ENCODE peak calls at places on chromosomes 7 and 10, in eight cellular contexts. W is body of pancreas, A is A549, S is erythroblast, V is right lobe of liver, T is suprapubic skin, I is heart left ventricle, C is tibial nerve. B is an unnamed sample.

GRCh38 chr10:76991571-76991970 is 646.0 kb downstream of the KCNMA1 start:
- DNase-seq in I (no peak), A (no peak), C (no peak), S (no peak), V (no peak), W (no peak), T (no peak), B (no peak)

GRCh38 chr10:96402417-96403305 is 43.9 kb upstream of the OPALIN start:
- DNase-seq in T (peak), W (no peak), I (no peak), C (no peak), A (no peak), S (no peak), V (no peak), B (peak)

GRCh38 chr10:24344279-24344678 is 135.3 kb downstream of the KIAA1217 start:
- DNase-seq in I (no peak), V (no peak), W (peak), A (no peak), S (no peak), T (no peak), C (no peak), B (no peak)

GRCh38 chr10:114824396-114824795 is 2.8 kb downstream of the FHIP2A start:
- DNase-seq in T (no peak), A (no peak), I (no peak), V (no peak), S (peak), C (no peak), W (no peak), B (no peak)

GRCh38 chr7:2814186-2814530 is 29.9 kb downstream of the GNA12 start:
- DNase-seq in A (no peak), V (no peak), I (no peak), S (no peak), W (no peak), C (no peak), T (no peak), B (no peak)

GRCh38 chr10:18238875-18239485 is 98.8 kb downstream of the CACNB2 start:
- DNase-seq in S (peak), A (peak), V (no peak), T (no peak), W (peak), I (no peak), C (no peak), B (no peak)

GRCh38 chr7:14133752-14134151 is 144.3 kb upstream of the ETV1 start:
- DNase-seq in T (no peak), C (no peak), S (no peak), V (no peak), A (no peak), I (no peak), W (no peak), B (no peak)

GRCh38 chr7:41315764-41316163 is 387.1 kb downstream of the INHBA start:
- DNase-seq in W (no peak), S (no peak), V (peak), T (no peak), A (no peak), C (no peak), I (no peak), B (no peak)

GRCh38 chr10:119737827-119738226 is 12.0 kb downstream of the INPP5F start:
- DNase-seq in S (peak), A (peak), I (no peak), W (peak), T (no peak), C (no peak), V (no peak), B (no peak)

GRCh38 chr10:133237241-133238065 is at the start of gene VENTX:
- DNase-seq in T (no peak), V (no peak), S (peak), W (no peak), C (no peak), I (no peak), A (no peak), B (no peak)

GRCh38 chr7:112452102-112452888 is 2.0 kb downstream of the IFRD1 start:
- DNase-seq in I (no peak), V (peak), T (peak), S (peak), A (peak), W (peak), C (peak), B (peak)

GRCh38 chr7:50206521-50207250 is 97.8 kb upstream of the IKZF1 start:
- DNase-seq in C (no peak), V (no peak), W (peak), T (no peak), I (no peak), A (no peak), S (no peak), B (no peak)

GRCh38 chr10:34241226-34242000 is 573.7 kb downstream of the PARD3 start:
- DNase-seq in S (no peak), T (no peak), V (no peak), W (no peak), C (no peak), I (peak), A (no peak), B (no peak)

GRCh38 chr10:103584216-103585010 is 90.9 kb downstream of the NEURL1 start:
- DNase-seq in T (no peak), S (peak), I (peak), W (no peak), V (peak), C (no peak), A (no peak), B (no peak)

GRCh38 chr10:54799491-54799890 is 1.5 kb downstream of the PCDH15 start:
- DNase-seq in W (no peak), A (no peak), V (no peak), I (no peak), S (no peak), T (no peak), C (no peak), B (no peak)

GRCh38 chr7:47453093-47454056 is 128.5 kb downstream of the TNS3 start:
- DNase-seq in V (peak), C (peak), T (peak), I (peak), A (no peak), S (peak), W (peak), B (peak)

GRCh38 chr7:34058791-34059550 is 153.6 kb downstream of the BMPER start:
- DNase-seq in V (no peak), W (no peak), T (no peak), C (peak), S (no peak), I (no peak), A (no peak), B (no peak)

GRCh38 chr7:41053830-41054229 is 649.1 kb downstream of the INHBA start:
- DNase-seq in I (no peak), W (no peak), T (no peak), C (no peak), A (no peak), V (no peak), S (no peak), B (no peak)

GRCh38 chr7:116772423-116772852 is 89.9 kb upstream of the CAPZA2 start:
- DNase-seq in V (no peak), S (no peak), W (no peak), C (no peak), I (no peak), A (peak), T (no peak), B (no peak)

GRCh38 chr7:23349484-23350157 is 50.5 kb downstream of the MALSU1 start:
- DNase-seq in S (no peak), A (no peak), W (no peak), I (no peak), V (no peak), T (no peak), C (no peak), B (no peak)

GRCh38 chr7:3112499-3113134 is 69.0 kb upstream of the CARD11 start:
- DNase-seq in S (no peak), I (no peak), W (no peak), V (no peak), T (no peak), A (no peak), C (no peak), B (no peak)

GRCh38 chr10:35639651-35640311 is 2.3 kb downstream of the FZD8 start:
- DNase-seq in C (no peak), I (no peak), V (peak), T (peak), W (peak), S (peak), A (peak), B (no peak)

GRCh38 chr7:19677201-19677600 is 31.6 kb downstream of the POLR1F start:
- DNase-seq in V (no peak), C (no peak), I (no peak), T (no peak), S (no peak), W (no peak), A (no peak), B (no peak)

GRCh38 chr10:8173866-8174243 is 119.4 kb downstream of the GATA3 start:
- DNase-seq in W (no peak), S (no peak), A (no peak), T (no peak), I (no peak), C (no peak), V (no peak), B (no peak)

GRCh38 chr10:126659750-126660149 is 10.7 kb downstream of the C10orf90 start:
- DNase-seq in I (no peak), W (no peak), A (no peak), V (no peak), T (no peak), S (no peak), C (no peak), B (no peak)

GRCh38 chr7:22295402-22296264 is 61.3 kb downstream of the RAPGEF5 start:
- DNase-seq in I (no peak), V (no peak), A (no peak), S (no peak), T (no peak), C (no peak), W (no peak), B (no peak)

GRCh38 chr7:150451097-150451793 is 815 bp downstream of the GIMAP8 start:
- DNase-seq in W (peak), T (no peak), S (no peak), I (peak), V (peak), A (no peak), C (peak), B (no peak)

GRCh38 chr10:63707254-63707910 is 186.2 kb downstream of the REEP3 start:
- DNase-seq in I (no peak), V (no peak), C (peak), W (peak), T (no peak), A (peak), S (peak), B (peak)

GRCh38 chr10:49735161-49735560 is 27.0 kb downstream of the OGDHL start:
- DNase-seq in A (no peak), C (no peak), I (no peak), W (no peak), T (no peak), S (no peak), V (no peak), B (no peak)

GRCh38 chr10:32489935-32490334 is 44.0 kb downstream of the CCDC7 start:
- DNase-seq in V (no peak), W (no peak), T (no peak), S (no peak), I (no peak), A (no peak), C (no peak), B (no peak)
- TF ChIP-seq POLR2A in V (no peak), W (no peak), T (no peak), S (no peak), I (no peak), A (no peak), C (no peak), B (no peak)

GRCh38 chr7:64793106-64793755 is 997 bp upstream of the ZNF138 start:
- DNase-seq in C (no peak), V (no peak), A (no peak), S (peak), I (no peak), W (no peak), T (no peak), B (no peak)

GRCh38 chr7:64795176-64795575 is 948 bp downstream of the ZNF138 start:
- DNase-seq in W (no peak), C (no peak), T (no peak), V (no peak), S (no peak), I (no peak), A (no peak), B (no peak)

DNA sequence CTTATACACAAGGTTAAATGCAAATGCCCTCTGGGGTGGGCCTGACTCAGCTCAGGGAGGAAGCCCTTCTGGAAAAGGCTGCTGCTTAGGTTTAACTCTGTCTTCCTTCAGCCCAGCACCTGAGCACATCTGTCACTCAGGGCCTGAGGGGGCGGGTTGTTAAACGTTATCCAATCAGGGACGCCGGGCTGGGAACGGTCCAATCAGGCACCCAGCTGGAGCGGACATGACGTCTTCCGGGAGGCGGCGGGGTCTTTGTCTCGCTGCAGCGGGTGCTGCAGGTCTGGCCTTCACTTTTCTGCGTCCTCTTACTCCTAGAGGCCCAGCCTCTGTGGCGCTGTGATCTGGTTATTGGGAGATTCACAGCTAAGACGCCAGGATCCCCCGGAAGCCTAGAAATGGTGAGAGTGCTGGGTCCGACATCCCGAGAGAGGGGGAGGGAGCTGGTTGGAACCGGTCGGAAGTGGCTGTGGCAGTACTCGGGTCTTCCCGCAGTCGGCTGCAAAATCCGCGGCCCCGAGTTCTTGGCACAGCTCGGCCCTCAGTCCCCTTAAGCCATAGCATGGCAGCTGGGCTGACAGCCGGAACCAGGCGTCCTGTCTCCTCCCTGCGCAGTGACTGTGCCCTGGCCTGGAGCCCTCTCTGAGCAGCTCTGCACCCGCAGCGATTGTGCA is at the start of gene ZNF138:
- DNase-seq in V (peak), A (peak), W (peak), I (peak), C (peak), S (peak), T (peak), B (peak)
- TF ChIP-seq POLR2A in V (peak), A (peak), W (peak), I (no peak), C (peak), S (peak), T (peak), B (no peak)

GRCh38 chr10:1160561-1160961 is 104.4 kb downstream of the WDR37 start:
- DNase-seq in W (no peak), T (no peak), V (no peak), C (no peak), A (no peak), I (peak), S (no peak), B (peak)

GRCh38 chr10:1156921-1157614 is 100.9 kb downstream of the WDR37 start:
- DNase-seq in S (no peak), T (no peak), W (no peak), V (no peak), I (peak), A (no peak), C (no peak), B (no peak)

GRCh38 chr10:1158066-1158465 is 101.9 kb downstream of the WDR37 start:
- DNase-seq in A (no peak), W (no peak), S (no peak), C (no peak), T (no peak), I (no peak), V (no peak), B (no peak)

GRCh38 chr10:1157615-1157933 is 101.4 kb downstream of the WDR37 start:
- DNase-seq in S (no peak), C (no peak), W (no peak), V (no peak), I (no peak), A (no peak), T (no peak), B (no peak)

GRCh38 chr10:1159131-1160061 is 103.2 kb downstream of the WDR37 start:
- DNase-seq in I (peak), W (no peak), A (no peak), T (no peak), S (no peak), C (no peak), V (no peak), B (peak)
- TF ChIP-seq POLR2A in I (no peak), W (no peak), A (no peak), T (no peak), S (no peak), C (no peak), V (no peak), B (no peak)

DNA sequence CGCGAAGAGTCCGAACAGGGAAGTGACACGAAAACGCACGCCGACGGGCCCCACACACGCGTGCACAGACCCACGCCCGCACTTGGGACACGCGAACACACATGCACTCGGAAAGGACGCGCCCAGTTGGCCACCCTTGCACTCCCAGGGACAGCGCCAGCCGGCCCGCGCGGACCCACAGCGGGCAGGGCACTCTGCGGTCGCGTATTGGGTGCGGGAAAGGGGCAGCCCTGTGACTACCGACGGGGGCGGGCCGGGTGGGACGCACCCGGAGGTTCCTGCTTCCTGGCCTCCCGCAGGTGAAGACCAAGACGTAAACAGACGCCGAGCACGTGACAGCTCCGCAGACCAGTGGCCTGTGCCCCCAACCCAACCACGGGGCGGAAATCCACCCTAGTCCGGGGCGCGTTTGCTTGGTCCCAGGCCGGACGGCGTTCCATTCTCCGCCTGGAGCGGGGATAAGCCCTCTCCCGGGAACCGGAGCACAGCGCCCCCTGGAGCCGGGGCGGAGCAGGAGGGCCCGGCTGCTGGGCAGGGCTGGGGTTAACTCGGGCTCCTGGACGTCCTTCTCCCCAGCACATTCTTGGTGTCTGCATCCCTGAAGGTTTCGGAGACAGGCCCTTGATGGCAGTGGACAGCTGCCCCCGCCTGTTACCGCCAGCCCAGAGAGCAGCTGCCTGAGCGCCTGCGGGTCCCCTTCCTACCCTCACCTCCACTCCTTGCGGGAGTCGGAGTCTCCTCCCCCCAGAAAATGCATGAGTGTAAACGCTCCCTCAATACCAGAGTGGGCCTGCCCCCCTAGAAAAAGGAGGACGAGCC is 2.0 kb upstream of the LZTS2 start:
- DNase-seq in S (peak), V (peak), T (peak), I (peak), W (peak), C (peak), A (peak), B (peak)
- TF ChIP-seq POLR2A in S (peak), V (peak), T (no peak), I (no peak), W (peak), C (no peak), A (peak), B (no peak)

GRCh38 chr7:44379366-44380178 is 54.2 kb upstream of the CAMK2B start:
- DNase-seq in S (peak), A (no peak), C (no peak), V (no peak), W (no peak), T (no peak), I (no peak), B (peak)

GRCh38 chr7:44381494-44382220 is 56.3 kb upstream of the CAMK2B start:
- DNase-seq in A (no peak), V (no peak), W (no peak), T (no peak), S (no peak), I (no peak), C (peak), B (peak)

GRCh38 chr7:44380831-44381493 is 55.6 kb upstream of the CAMK2B start:
- DNase-seq in S (no peak), T (no peak), A (no peak), W (no peak), V (no peak), I (no peak), C (no peak), B (peak)

GRCh38 chr7:44378744-44379143 is 53.4 kb upstream of the CAMK2B start:
- DNase-seq in V (no peak), S (no peak), W (no peak), A (peak), I (no peak), C (no peak), T (no peak), B (no peak)

DNA sequence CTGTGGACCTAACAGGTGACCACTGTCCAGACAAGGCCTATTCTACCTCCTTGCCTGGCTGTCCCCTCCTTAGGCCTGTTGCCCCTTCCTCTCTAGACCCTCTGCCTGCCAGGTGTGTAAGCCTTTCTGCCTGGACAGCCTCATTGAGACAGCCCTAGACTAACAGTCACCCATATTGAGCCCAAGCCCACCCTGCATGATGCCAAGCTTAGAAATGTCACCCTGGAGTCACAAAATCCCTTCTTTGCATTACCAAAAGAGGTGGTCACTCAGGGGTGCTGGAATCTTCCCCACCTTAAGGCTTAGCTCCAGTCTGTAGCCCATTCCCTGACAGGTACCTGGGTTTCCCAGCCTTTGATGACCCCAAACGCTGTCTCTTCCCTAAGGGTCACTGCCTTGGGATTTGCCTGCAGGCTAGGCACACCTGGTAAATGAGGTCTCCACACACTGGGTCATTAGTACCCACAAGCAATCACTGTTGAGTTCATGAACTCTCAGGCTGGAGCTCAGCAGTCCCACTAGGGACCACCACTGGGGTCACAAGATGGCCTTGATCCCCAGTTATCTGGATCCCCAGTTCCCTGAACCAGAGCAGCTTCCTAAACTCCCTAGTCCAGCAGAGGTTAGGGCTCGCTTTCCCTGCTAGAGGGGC is 54.9 kb upstream of the CAMK2B start:
- DNase-seq in W (no peak), I (no peak), V (no peak), S (no peak), A (no peak), T (no peak), C (no peak), B (peak)
- TF ChIP-seq POLR2A in W (no peak), I (no peak), V (no peak), S (no peak), A (no peak), T (no peak), C (no peak), B (no peak)

GRCh38 chr7:107799645-107800264 is 3.3 kb downstream of the SLC26A3 start:
- DNase-seq in W (peak), I (no peak), S (no peak), T (no peak), A (no peak), C (no peak), V (no peak), B (no peak)

DNA sequence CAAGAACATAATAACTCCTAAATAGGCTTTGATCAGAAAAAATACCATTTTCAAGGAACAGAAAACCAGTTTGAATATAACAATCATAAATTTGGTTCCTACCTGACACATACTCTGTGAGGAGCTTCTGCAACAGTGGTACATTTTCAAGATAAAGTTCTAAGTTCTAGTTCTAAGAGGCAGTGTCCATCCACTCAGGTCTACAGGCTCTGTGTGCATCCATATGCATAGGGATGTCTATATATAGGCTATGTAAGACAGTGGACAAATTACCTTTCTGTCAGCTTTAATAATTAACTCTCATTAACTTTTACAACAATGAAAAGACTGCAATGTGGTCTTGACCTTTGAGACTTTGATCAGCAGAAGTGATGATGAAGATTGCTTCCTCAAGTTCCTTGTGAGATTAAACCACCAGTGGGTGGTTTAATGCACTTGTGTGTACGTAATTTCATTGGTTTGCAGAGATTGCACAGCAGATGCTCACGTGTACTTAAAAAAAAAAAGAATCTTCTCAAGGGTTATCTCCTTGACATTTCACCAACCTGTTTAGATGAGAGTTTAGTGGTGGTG is at the start of gene SLC26A3:
- DNase-seq in A (no peak), C (no peak), I (no peak), S (no peak), T (no peak), V (no peak), W (no peak), B (no peak)
- TF ChIP-seq POLR2A in A (no peak), C (no peak), I (no peak), S (no peak), T (no peak), V (no peak), W (no peak), B (no peak)

B was measured in lower leg skin.